ENCODE peak calls at places on chromosomes 2 and 18, in ten cellular contexts. M is A549, Y is heart left ventricle, O is transverse colon, C is tibial nerve, H is HCT116, J is Peyer's patch, B is endothelial cell of umbilical vein, K is breast epithelium, V is suprapubic skin. U is an unnamed sample.

GRCh38 chr2:66686768-66687167 is 251.8 kb downstream of the MEIS1 start:
- DNase-seq in M (no peak), Y (no peak), O (no peak), C (no peak), H (no peak), J (no peak), B (no peak), K (no peak), V (no peak), U (no peak)

GRCh38 chr2:201999289-201999688 is 34.4 kb upstream of the FZD7 start:
- DNase-seq in M (no peak), Y (peak), O (no peak), C (no peak), H (no peak), J (no peak), B (no peak), K (no peak), V (no peak), U (no peak)

GRCh38 chr18:48031011-48031480 is 100.6 kb upstream of the SMAD2 start:
- DNase-seq in M (peak), Y (no peak), O (peak), C (no peak), H (peak), J (no peak), B (peak), K (peak), V (no peak), U (peak)

GRCh38 chr2:39370101-39370500 is 67.0 kb downstream of the MAP4K3 start:
- DNase-seq in M (no peak), Y (no peak), O (no peak), C (no peak), H (no peak), J (no peak), B (no peak), K (no peak), V (no peak), U (no peak)

GRCh38 chr2:144406111-144406788 is 113.7 kb downstream of the ZEB2 start:
- DNase-seq in M (no peak), Y (no peak), O (no peak), C (no peak), H (no peak), J (no peak), B (no peak), K (no peak), V (no peak), U (no peak)

GRCh38 chr18:3790702-3791101 is 340.7 kb downstream of the TGIF1 start:
- DNase-seq in M (no peak), Y (no peak), O (no peak), C (no peak), H (no peak), J (no peak), B (peak), K (no peak), V (no peak), U (no peak)

GRCh38 chr2:95301876-95302641 is 4.9 kb downstream of the KCNIP3 start:
- DNase-seq in M (no peak), Y (no peak), O (no peak), C (no peak), H (no peak), J (no peak), B (no peak), K (no peak), V (no peak), U (no peak)

GRCh38 chr2:109438773-109439191 is 175.0 kb downstream of the SEPTIN10 start:
- DNase-seq in M (peak), Y (peak), O (no peak), C (no peak), H (no peak), J (no peak), B (no peak), K (no peak), V (no peak), U (peak)

GRCh38 chr2:170375192-170375591 is 197.2 kb downstream of the MYO3B start:
- DNase-seq in M (no peak), Y (no peak), O (no peak), C (no peak), H (no peak), J (no peak), B (no peak), K (no peak), V (no peak), U (no peak)

GRCh38 chr2:54597153-54597827 is 126.2 kb upstream of the EML6 start:
- DNase-seq in M (no peak), Y (peak), O (peak), C (no peak), H (no peak), J (no peak), B (no peak), K (no peak), V (no peak), U (no peak)

GRCh38 chr2:139354518-139354917 is 574.3 kb upstream of the NXPH2 start:
- DNase-seq in M (no peak), Y (no peak), O (no peak), C (no peak), H (no peak), J (no peak), B (no peak), K (no peak), V (no peak), U (no peak)

GRCh38 chr2:162521871-162522655 is 178.1 kb downstream of the GCA start:
- DNase-seq in M (no peak), Y (no peak), O (no peak), C (no peak), H (no peak), J (no peak), B (no peak), K (no peak), V (no peak), U (no peak)

GRCh38 chr2:46956981-46957531 is 41.5 kb upstream of the MCFD2 start:
- DNase-seq in M (no peak), Y (no peak), O (no peak), C (no peak), H (no peak), J (no peak), B (no peak), K (no peak), V (no peak), U (no peak)
- TF ChIP-seq POLR2A in M (no peak), Y (no peak), O (no peak), C (no peak), H (no peak), J (no peak), B (no peak), K (no peak), V (no peak), U (no peak)

GRCh38 chr2:226895579-226895978 is 59.7 kb downstream of the RHBDD1 start:
- DNase-seq in M (no peak), Y (no peak), O (no peak), C (no peak), H (no peak), J (no peak), B (no peak), K (no peak), V (no peak), U (no peak)
- TF ChIP-seq POLR2A in M (no peak), Y (no peak), O (no peak), C (no peak), H (no peak), J (no peak), B (no peak), K (no peak), V (no peak), U (no peak)

GRCh38 chr2:96336104-96336775 is 674 bp downstream of the NCAPH start:
- DNase-seq in M (no peak), Y (no peak), O (no peak), C (no peak), H (no peak), J (no peak), B (no peak), K (no peak), V (no peak), U (no peak)
- TF ChIP-seq POLR2A in M (peak), Y (no peak), O (no peak), C (no peak), H (peak), J (no peak), B (peak), K (no peak), V (no peak), U (peak)

DNA sequence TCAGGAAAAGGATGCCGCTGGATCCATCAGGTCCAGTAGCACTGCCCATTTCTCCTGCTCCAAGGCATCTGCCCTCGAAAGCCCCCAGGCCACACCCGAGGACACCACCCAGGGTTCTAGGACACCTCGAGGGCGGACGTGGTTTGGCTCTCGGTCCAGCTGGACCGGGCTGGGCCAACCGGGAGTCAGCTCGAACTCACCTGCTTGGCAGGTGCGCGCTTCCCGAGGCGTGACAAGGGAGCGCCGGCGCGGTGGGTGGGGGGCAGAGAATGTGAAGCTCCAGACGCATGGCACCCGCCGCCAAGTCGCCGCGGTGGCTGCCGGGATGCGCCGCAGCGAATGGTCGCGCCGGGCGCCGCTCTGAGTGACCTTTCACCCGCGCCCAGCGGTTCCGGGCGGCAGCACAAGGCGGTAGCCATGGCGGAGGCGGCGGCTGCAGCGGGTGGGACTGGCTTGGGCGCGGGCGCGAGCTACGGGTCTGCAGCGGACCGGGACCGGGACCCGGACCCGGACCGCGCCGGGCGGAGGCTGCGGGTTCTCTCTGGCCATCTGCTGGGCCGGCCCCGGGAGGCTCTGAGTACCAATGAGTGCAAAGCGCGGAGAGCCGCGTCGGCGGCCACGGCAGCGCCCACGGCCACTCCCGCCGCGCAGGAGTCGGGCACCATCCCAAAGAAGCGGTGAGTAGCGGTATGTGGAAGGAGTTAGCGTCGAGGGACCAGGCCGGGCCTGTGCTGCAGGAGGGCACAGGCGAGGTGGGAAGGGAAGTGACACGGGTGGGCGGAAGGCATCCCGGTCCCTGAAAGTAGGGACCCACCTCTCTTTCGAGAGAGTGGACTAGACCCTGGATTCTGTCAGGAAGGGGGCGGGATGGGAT is at the start of gene AGPS:
- DNase-seq in M (peak), Y (peak), O (peak), C (peak), H (peak), J (peak), B (peak), K (peak), V (peak), U (peak)
- TF ChIP-seq POLR2A in M (peak), Y (no peak), O (peak), C (peak), H (peak), J (peak), B (peak), K (no peak), V (peak), U (peak)

GRCh38 chr2:120767486-120768005 is 31.9 kb downstream of the GLI2 start:
- DNase-seq in M (no peak), Y (peak), O (no peak), C (peak), H (no peak), J (no peak), B (no peak), K (no peak), V (peak), U (no peak)

GRCh38 chr2:120765031-120765910 is 29.6 kb downstream of the GLI2 start:
- DNase-seq in M (no peak), Y (peak), O (no peak), C (peak), H (no peak), J (no peak), B (peak), K (no peak), V (peak), U (no peak)

GRCh38 chr2:120766758-120767351 is 31.2 kb downstream of the GLI2 start:
- DNase-seq in M (no peak), Y (no peak), O (no peak), C (peak), H (no peak), J (no peak), B (no peak), K (no peak), V (peak), U (no peak)

GRCh38 chr2:120764434-120764833 is 28.8 kb downstream of the GLI2 start:
- DNase-seq in M (no peak), Y (no peak), O (no peak), C (no peak), H (no peak), J (no peak), B (no peak), K (no peak), V (no peak), U (no peak)

GRCh38 chr2:120765911-120766757 is 30.5 kb downstream of the GLI2 start:
- DNase-seq in M (peak), Y (peak), O (peak), C (peak), H (no peak), J (peak), B (peak), K (no peak), V (peak), U (no peak)
- TF ChIP-seq POLR2A in M (no peak), Y (no peak), O (no peak), C (no peak), H (no peak), J (no peak), B (no peak), K (no peak), V (no peak), U (no peak)

GRCh38 chr2:75710577-75711253 is at the start of gene GCFC2:
- DNase-seq in M (peak), Y (peak), O (peak), C (peak), H (peak), J (peak), B (peak), K (peak), V (peak), U (peak)
- TF ChIP-seq POLR2A in M (peak), Y (no peak), O (peak), C (peak), H (peak), J (peak), B (peak), K (peak), V (no peak), U (peak)